ENCODE peak calls at places on chromosomes 6 and 20, in ten cellular contexts. One of them, this sample, is unnamed.

GRCh38 chr6:82072113-82072512 is 175.4 kb downstream of the IBTK start:
- DNase-seq in astrocyte of the spinal cord: peak; percentile 29
- DNase-seq in NCI-H1092 treated with DMSO at 0.1 percent for 48 hours: peak; percentile 84
- DNase-seq in iris pigment epithelial cell: peak; percentile 12
- DNase-seq in fibroblast of lung: no peak
- DNase-seq in GM10248: no peak
- DNase-seq in activated T-helper 1 cell treated with Interleukin-2 at 50 U/mL for 16 hours: no peak
- DNase-seq in HEK293T: no peak
- DNase-seq in iPS-NIHi11: no peak
- DNase-seq in AG09309: peak; percentile 21
- DNase-seq in this sample: no peak

GRCh38 chr6:11389977-11390376 is 147.6 kb upstream of the TMEM170B start:
- DNase-seq in GM10248: no peak
- DNase-seq in HEK293T: no peak
- DNase-seq in AG09309: no peak
- DNase-seq in fibroblast of lung: no peak
- DNase-seq in iPS-NIHi11: no peak
- DNase-seq in astrocyte of the spinal cord: no peak
- DNase-seq in activated T-helper 1 cell treated with Interleukin-2 at 50 U/mL for 16 hours: no peak
- DNase-seq in iris pigment epithelial cell: no peak
- DNase-seq in NCI-H1092 treated with DMSO at 0.1 percent for 48 hours: no peak
- DNase-seq in this sample: no peak

GRCh38 chr20:57880155-57880648 is 170.4 kb upstream of the PMEPA1 start:
- DNase-seq in AG09309: peak; percentile 64
- DNase-seq in fibroblast of lung: no peak
- DNase-seq in GM10248: no peak
- DNase-seq in iPS-NIHi11: no peak
- DNase-seq in astrocyte of the spinal cord: peak; percentile 25
- DNase-seq in activated T-helper 1 cell treated with Interleukin-2 at 50 U/mL for 16 hours: no peak
- DNase-seq in HEK293T: no peak
- DNase-seq in NCI-H1092 treated with DMSO at 0.1 percent for 48 hours: no peak
- DNase-seq in iris pigment epithelial cell: no peak
- DNase-seq in this sample: peak; percentile 22

GRCh38 chr6:111601875-111602274 is 3.8 kb downstream of the TRAF3IP2 start:
- DNase-seq in AG09309: peak; percentile 96
- DNase-seq in HEK293T: no peak
- DNase-seq in GM10248: no peak
- DNase-seq in astrocyte of the spinal cord: peak; percentile 71
- DNase-seq in fibroblast of lung: peak; percentile 96
- DNase-seq in activated T-helper 1 cell treated with Interleukin-2 at 50 U/mL for 16 hours: no peak
- DNase-seq in NCI-H1092 treated with DMSO at 0.1 percent for 48 hours: no peak
- DNase-seq in iPS-NIHi11: no peak
- DNase-seq in iris pigment epithelial cell: peak; percentile 67
- DNase-seq in this sample: peak; percentile 80

GRCh38 chr6:105815657-105816555 is 270.2 kb upstream of the PRDM1 start:
- DNase-seq in iris pigment epithelial cell: no peak
- DNase-seq in GM10248: no peak
- DNase-seq in iPS-NIHi11: no peak
- DNase-seq in astrocyte of the spinal cord: no peak
- DNase-seq in fibroblast of lung: no peak
- DNase-seq in activated T-helper 1 cell treated with Interleukin-2 at 50 U/mL for 16 hours: no peak
- DNase-seq in HEK293T: no peak
- DNase-seq in AG09309: no peak
- DNase-seq in NCI-H1092 treated with DMSO at 0.1 percent for 48 hours: no peak
- DNase-seq in this sample: no peak

GRCh38 chr6:15062311-15063252 is 183.3 kb upstream of the JARID2 start:
- DNase-seq in fibroblast of lung: peak; percentile 72
- DNase-seq in NCI-H1092 treated with DMSO at 0.1 percent for 48 hours: no peak
- DNase-seq in iPS-NIHi11: no peak
- DNase-seq in iris pigment epithelial cell: peak; percentile 97
- DNase-seq in astrocyte of the spinal cord: peak; percentile 92
- DNase-seq in AG09309: peak; percentile 83
- DNase-seq in GM10248: no peak
- DNase-seq in HEK293T: no peak
- DNase-seq in activated T-helper 1 cell treated with Interleukin-2 at 50 U/mL for 16 hours: no peak
- DNase-seq in this sample: peak; percentile 30

GRCh38 chr20:43750774-43751166 is 24.0 kb upstream of the GTSF1L start:
- DNase-seq in iPS-NIHi11: no peak
- DNase-seq in GM10248: no peak
- DNase-seq in HEK293T: no peak
- DNase-seq in astrocyte of the spinal cord: no peak
- DNase-seq in fibroblast of lung: no peak
- DNase-seq in iris pigment epithelial cell: no peak
- DNase-seq in NCI-H1092 treated with DMSO at 0.1 percent for 48 hours: no peak
- DNase-seq in activated T-helper 1 cell treated with Interleukin-2 at 50 U/mL for 16 hours: no peak
- DNase-seq in AG09309: no peak
- DNase-seq in this sample: no peak

GRCh38 chr6:139699335-139699734 is 324.9 kb upstream of the CITED2 start:
- DNase-seq in NCI-H1092 treated with DMSO at 0.1 percent for 48 hours: no peak
- DNase-seq in AG09309: peak; percentile 81
- DNase-seq in iris pigment epithelial cell: peak; percentile 87
- DNase-seq in HEK293T: no peak
- DNase-seq in activated T-helper 1 cell treated with Interleukin-2 at 50 U/mL for 16 hours: no peak
- DNase-seq in iPS-NIHi11: no peak
- DNase-seq in GM10248: no peak
- DNase-seq in fibroblast of lung: peak; percentile 86
- DNase-seq in astrocyte of the spinal cord: no peak
- DNase-seq in this sample: peak; percentile 85

GRCh38 chr6:142377112-142377848 is 75.5 kb downstream of the ADGRG6 start:
- DNase-seq in iPS-NIHi11: peak; percentile 53
- DNase-seq in astrocyte of the spinal cord: no peak
- DNase-seq in AG09309: no peak
- DNase-seq in fibroblast of lung: no peak
- DNase-seq in NCI-H1092 treated with DMSO at 0.1 percent for 48 hours: no peak
- DNase-seq in iris pigment epithelial cell: peak; percentile 64
- DNase-seq in GM10248: no peak
- DNase-seq in activated T-helper 1 cell treated with Interleukin-2 at 50 U/mL for 16 hours: no peak
- DNase-seq in HEK293T: peak; percentile 73
- DNase-seq in this sample: no peak

GRCh38 chr20:42361402-42361801 is 743.2 kb upstream of the CHD6 start:
- DNase-seq in AG09309: no peak
- DNase-seq in GM10248: no peak
- DNase-seq in fibroblast of lung: no peak
- DNase-seq in iris pigment epithelial cell: no peak
- DNase-seq in NCI-H1092 treated with DMSO at 0.1 percent for 48 hours: no peak
- DNase-seq in HEK293T: no peak
- DNase-seq in astrocyte of the spinal cord: no peak
- DNase-seq in iPS-NIHi11: no peak
- DNase-seq in activated T-helper 1 cell treated with Interleukin-2 at 50 U/mL for 16 hours: no peak
- DNase-seq in this sample: no peak

GRCh38 chr20:15155848-15156401 is 818.5 kb upstream of the FLRT3 start:
- DNase-seq in HEK293T: no peak
- DNase-seq in AG09309: no peak
- DNase-seq in NCI-H1092 treated with DMSO at 0.1 percent for 48 hours: no peak
- DNase-seq in fibroblast of lung: no peak
- DNase-seq in iris pigment epithelial cell: no peak
- DNase-seq in iPS-NIHi11: no peak
- DNase-seq in GM10248: no peak
- DNase-seq in activated T-helper 1 cell treated with Interleukin-2 at 50 U/mL for 16 hours: no peak
- DNase-seq in astrocyte of the spinal cord: no peak
- DNase-seq in this sample: no peak

GRCh38 chr20:1171461-1172093 is 13.2 kb downstream of the TMEM74B start:
- DNase-seq in GM10248: no peak
- DNase-seq in astrocyte of the spinal cord: peak; percentile 38
- DNase-seq in iPS-NIHi11: peak; percentile 85
- DNase-seq in NCI-H1092 treated with DMSO at 0.1 percent for 48 hours: no peak
- DNase-seq in iris pigment epithelial cell: peak; percentile 26
- DNase-seq in activated T-helper 1 cell treated with Interleukin-2 at 50 U/mL for 16 hours: no peak
- DNase-seq in AG09309: no peak
- DNase-seq in HEK293T: peak; percentile 28
- DNase-seq in fibroblast of lung: peak; percentile 37
- DNase-seq in this sample: no peak

GRCh38 chr20:13006825-13007224 is 1.9 kb upstream of the SPTLC3 start:
- DNase-seq in fibroblast of lung: peak; percentile 94
- DNase-seq in activated T-helper 1 cell treated with Interleukin-2 at 50 U/mL for 16 hours: no peak
- DNase-seq in iPS-NIHi11: no peak
- DNase-seq in GM10248: no peak
- DNase-seq in HEK293T: no peak
- DNase-seq in astrocyte of the spinal cord: peak; percentile 69
- DNase-seq in iris pigment epithelial cell: peak; percentile 21
- DNase-seq in AG09309: peak; percentile 46
- DNase-seq in NCI-H1092 treated with DMSO at 0.1 percent for 48 hours: no peak
- DNase-seq in this sample: peak; percentile 75

GRCh38 chr6:14228571-14228970 is 111.0 kb downstream of the CD83 start:
- DNase-seq in AG09309: peak; percentile 16
- DNase-seq in astrocyte of the spinal cord: peak; percentile 13
- DNase-seq in iris pigment epithelial cell: no peak
- DNase-seq in fibroblast of lung: no peak
- DNase-seq in activated T-helper 1 cell treated with Interleukin-2 at 50 U/mL for 16 hours: no peak
- DNase-seq in iPS-NIHi11: no peak
- DNase-seq in GM10248: no peak
- DNase-seq in NCI-H1092 treated with DMSO at 0.1 percent for 48 hours: no peak
- DNase-seq in HEK293T: no peak
- DNase-seq in this sample: no peak

GRCh38 chr20:23127506-23128279 is 41.6 kb upstream of the CD93 start:
- DNase-seq in HEK293T: no peak
- DNase-seq in GM10248: no peak
- DNase-seq in activated T-helper 1 cell treated with Interleukin-2 at 50 U/mL for 16 hours: no peak
- DNase-seq in fibroblast of lung: no peak
- DNase-seq in iPS-NIHi11: no peak
- DNase-seq in NCI-H1092 treated with DMSO at 0.1 percent for 48 hours: no peak
- DNase-seq in AG09309: no peak
- DNase-seq in iris pigment epithelial cell: no peak
- DNase-seq in astrocyte of the spinal cord: no peak
- DNase-seq in this sample: no peak

GRCh38 chr6:2896741-2897140 is 6.4 kb downstream of the SERPINB9 start:
- DNase-seq in AG09309: no peak
- DNase-seq in HEK293T: no peak
- DNase-seq in NCI-H1092 treated with DMSO at 0.1 percent for 48 hours: no peak
- DNase-seq in iPS-NIHi11: no peak
- DNase-seq in GM10248: no peak
- DNase-seq in astrocyte of the spinal cord: no peak
- DNase-seq in iris pigment epithelial cell: no peak
- DNase-seq in activated T-helper 1 cell treated with Interleukin-2 at 50 U/mL for 16 hours: no peak
- DNase-seq in fibroblast of lung: no peak
- DNase-seq in this sample: no peak

GRCh38 chr6:140857734-140858380 is 1274.9 kb upstream of the GJE1 start:
- DNase-seq in HEK293T: peak; percentile 14
- DNase-seq in iPS-NIHi11: no peak
- DNase-seq in AG09309: peak; percentile 76
- DNase-seq in NCI-H1092 treated with DMSO at 0.1 percent for 48 hours: no peak
- DNase-seq in activated T-helper 1 cell treated with Interleukin-2 at 50 U/mL for 16 hours: no peak
- DNase-seq in astrocyte of the spinal cord: peak; percentile 93
- DNase-seq in iris pigment epithelial cell: peak; percentile 99
- DNase-seq in GM10248: no peak
- DNase-seq in fibroblast of lung: peak; percentile 99
- DNase-seq in this sample: peak; percentile 98

GRCh38 chr20:49245921-49246740 is 26.9 kb downstream of the DDX27 start:
- DNase-seq in astrocyte of the spinal cord: peak; percentile 59
- DNase-seq in NCI-H1092 treated with DMSO at 0.1 percent for 48 hours: peak; percentile 11
- DNase-seq in activated T-helper 1 cell treated with Interleukin-2 at 50 U/mL for 16 hours: no peak
- DNase-seq in AG09309: no peak
- DNase-seq in iPS-NIHi11: peak; percentile 75
- DNase-seq in iris pigment epithelial cell: peak; percentile 60
- DNase-seq in GM10248: peak; percentile 60
- DNase-seq in fibroblast of lung: peak; percentile 62
- DNase-seq in HEK293T: peak; percentile 63
- DNase-seq in this sample: peak; percentile 31

GRCh38 chr6:113813207-113813606 is 43.9 kb upstream of the MARCKS start:
- DNase-seq in activated T-helper 1 cell treated with Interleukin-2 at 50 U/mL for 16 hours: no peak
- DNase-seq in iris pigment epithelial cell: peak; percentile 90
- DNase-seq in astrocyte of the spinal cord: peak; percentile 87
- DNase-seq in GM10248: no peak
- DNase-seq in NCI-H1092 treated with DMSO at 0.1 percent for 48 hours: no peak
- DNase-seq in AG09309: peak; percentile 61
- DNase-seq in HEK293T: no peak
- DNase-seq in iPS-NIHi11: no peak
- DNase-seq in fibroblast of lung: peak; percentile 39
- DNase-seq in this sample: no peak

GRCh38 chr6:35596448-35597442 is 84.0 kb upstream of the TULP1 start:
- DNase-seq in activated T-helper 1 cell treated with Interleukin-2 at 50 U/mL for 16 hours: no peak
- DNase-seq in NCI-H1092 treated with DMSO at 0.1 percent for 48 hours: no peak
- DNase-seq in iris pigment epithelial cell: peak; percentile 93
- DNase-seq in astrocyte of the spinal cord: peak; percentile 94
- DNase-seq in GM10248: no peak
- DNase-seq in HEK293T: no peak
- DNase-seq in iPS-NIHi11: no peak
- DNase-seq in AG09309: peak; percentile 41
- DNase-seq in fibroblast of lung: peak; percentile 95
- DNase-seq in this sample: peak; percentile 77

GRCh38 chr20:23627501-23627900 is 10.3 kb downstream of the CST3 start:
- DNase-seq in NCI-H1092 treated with DMSO at 0.1 percent for 48 hours: no peak
- DNase-seq in AG09309: no peak
- DNase-seq in GM10248: no peak
- DNase-seq in iPS-NIHi11: no peak
- DNase-seq in iris pigment epithelial cell: peak; percentile 28
- DNase-seq in fibroblast of lung: no peak
- DNase-seq in astrocyte of the spinal cord: peak; percentile 66
- DNase-seq in activated T-helper 1 cell treated with Interleukin-2 at 50 U/mL for 16 hours: no peak
- DNase-seq in HEK293T: no peak
- DNase-seq in this sample: no peak

GRCh38 chr6:2396856-2397640 is 151.6 kb upstream of the GMDS start:
- DNase-seq in astrocyte of the spinal cord: peak; percentile 73
- DNase-seq in AG09309: peak; percentile 46
- DNase-seq in HEK293T: no peak
- DNase-seq in iris pigment epithelial cell: peak; percentile 34
- DNase-seq in GM10248: peak; percentile 3
- DNase-seq in iPS-NIHi11: no peak
- DNase-seq in fibroblast of lung: peak; percentile 78
- DNase-seq in activated T-helper 1 cell treated with Interleukin-2 at 50 U/mL for 16 hours: no peak
- DNase-seq in NCI-H1092 treated with DMSO at 0.1 percent for 48 hours: peak; percentile 1
- DNase-seq in this sample: peak; percentile 28

GRCh38 chr6:118787746-118788419 is 106.1 kb upstream of the ASF1A start:
- DNase-seq in fibroblast of lung: peak; percentile 23
- DNase-seq in HEK293T: no peak
- DNase-seq in AG09309: no peak
- DNase-seq in iris pigment epithelial cell: peak; percentile 22
- DNase-seq in NCI-H1092 treated with DMSO at 0.1 percent for 48 hours: no peak
- DNase-seq in iPS-NIHi11: no peak
- DNase-seq in astrocyte of the spinal cord: no peak
- DNase-seq in GM10248: no peak
- DNase-seq in activated T-helper 1 cell treated with Interleukin-2 at 50 U/mL for 16 hours: no peak
- DNase-seq in this sample: no peak

GRCh38 chr20:47392015-47392720 is 35.7 kb upstream of the ZMYND8 start:
- DNase-seq in iris pigment epithelial cell: peak; percentile 97
- DNase-seq in activated T-helper 1 cell treated with Interleukin-2 at 50 U/mL for 16 hours: no peak
- DNase-seq in NCI-H1092 treated with DMSO at 0.1 percent for 48 hours: no peak
- DNase-seq in AG09309: peak; percentile 89
- DNase-seq in GM10248: peak; percentile 36
- DNase-seq in astrocyte of the spinal cord: peak; percentile 89
- DNase-seq in fibroblast of lung: peak; percentile 91
- DNase-seq in HEK293T: peak; percentile 45
- DNase-seq in iPS-NIHi11: peak; percentile 41
- DNase-seq in this sample: peak; percentile 91

GRCh38 chr6:132062626-132063025 is 111.5 kb upstream of the CCN2 start:
- DNase-seq in NCI-H1092 treated with DMSO at 0.1 percent for 48 hours: no peak
- DNase-seq in HEK293T: no peak
- DNase-seq in AG09309: no peak
- DNase-seq in activated T-helper 1 cell treated with Interleukin-2 at 50 U/mL for 16 hours: no peak
- DNase-seq in iPS-NIHi11: no peak
- DNase-seq in GM10248: no peak
- DNase-seq in fibroblast of lung: no peak
- DNase-seq in iris pigment epithelial cell: peak; percentile 59
- DNase-seq in astrocyte of the spinal cord: no peak
- DNase-seq in this sample: no peak

GRCh38 chr6:161676566-161676965 is 402.7 kb upstream of the AGPAT4 start:
- DNase-seq in fibroblast of lung: no peak
- DNase-seq in astrocyte of the spinal cord: no peak
- DNase-seq in GM10248: no peak
- DNase-seq in AG09309: no peak
- DNase-seq in iris pigment epithelial cell: no peak
- DNase-seq in iPS-NIHi11: no peak
- DNase-seq in HEK293T: no peak
- DNase-seq in activated T-helper 1 cell treated with Interleukin-2 at 50 U/mL for 16 hours: no peak
- DNase-seq in NCI-H1092 treated with DMSO at 0.1 percent for 48 hours: no peak
- DNase-seq in this sample: no peak

GRCh38 chr20:64256282-64256947 is 867 bp downstream of the PCMTD2 start:
- DNase-seq in NCI-H1092 treated with DMSO at 0.1 percent for 48 hours: no peak
- DNase-seq in HEK293T: no peak
- DNase-seq in fibroblast of lung: peak; percentile 12
- DNase-seq in astrocyte of the spinal cord: no peak
- DNase-seq in iPS-NIHi11: no peak
- DNase-seq in activated T-helper 1 cell treated with Interleukin-2 at 50 U/mL for 16 hours: no peak
- DNase-seq in GM10248: peak; percentile 23
- DNase-seq in AG09309: no peak
- DNase-seq in iris pigment epithelial cell: no peak
- DNase-seq in this sample: no peak

GRCh38 chr6:44411141-44411540 is 23.6 kb downstream of the CDC5L start:
- DNase-seq in fibroblast of lung: no peak
- DNase-seq in NCI-H1092 treated with DMSO at 0.1 percent for 48 hours: no peak
- DNase-seq in iris pigment epithelial cell: peak; percentile 40
- DNase-seq in astrocyte of the spinal cord: no peak
- DNase-seq in activated T-helper 1 cell treated with Interleukin-2 at 50 U/mL for 16 hours: no peak
- DNase-seq in AG09309: no peak
- DNase-seq in GM10248: no peak
- DNase-seq in iPS-NIHi11: no peak
- DNase-seq in HEK293T: no peak
- DNase-seq in this sample: no peak